ENCODE peak calls at places on chromosomes 13 and 19, in eight cellular contexts. A is effector CD8-positive, alpha-beta T cell; I is ELR; C is IMR-90; K is amniotic stem cell; G is activated naive CD8-positive, alpha-beta T cell treated with anti-CD3 and anti-CD28 coated beads, Interleukin-2, amount 50 U/mL, for 24 hours; M is pancreas; N is HTR-8/SVneo. Q is an unnamed sample.

GRCh38 chr13:32496574-32497160 is 41.9 kb downstream of the N4BP2L2 start:
- DNase-seq in A (no peak), I (no peak), C (no peak), K (no peak), G (no peak), M (no peak), N (no peak), Q (no peak)

GRCh38 chr19:37986048-37986750 is 79.2 kb downstream of the SIPA1L3 start:
- DNase-seq in A (no peak), I (no peak), C (no peak), K (no peak), G (no peak), M (no peak), N (no peak), Q (peak; percentile 74)

GRCh38 chr13:100088648-100089601 is at the start of gene PCCA:
- DNase-seq in A (peak; percentile 63), I (peak; percentile 96), C (peak; percentile 89), K (peak; percentile 78), G (peak; percentile 92), M (peak; percentile 96), N (peak; percentile 83), Q (peak; percentile 97)

GRCh38 chr13:61247149-61247936 is 168.3 kb downstream of the PCDH20 start:
- DNase-seq in A (no peak), I (no peak), C (no peak), K (no peak), G (no peak), M (no peak), N (no peak), Q (no peak)

GRCh38 chr19:4068058-4068966 is 1.6 kb upstream of the ZBTB7A start:
- DNase-seq in A (no peak), I (no peak), C (no peak), K (no peak), G (no peak), M (no peak), N (no peak), Q (no peak)

GRCh38 chr13:51221674-51222509 is at the start of gene FAM124A:
- DNase-seq in A (no peak), I (peak; percentile 45), C (peak; percentile 4), K (no peak), G (peak; percentile 56), M (peak; percentile 60), N (peak; percentile 22), Q (peak; percentile 54)

GRCh38 chr19:54475706-54476105 is 2.6 kb upstream of the CDC42EP5 start:
- DNase-seq in A (no peak), I (no peak), C (no peak), K (no peak), G (no peak), M (peak; percentile 40), N (no peak), Q (no peak)

GRCh38 chr19:2239771-2240770 is 3.4 kb downstream of the SF3A2 start:
- DNase-seq in A (peak; percentile 27), I (peak; percentile 51), C (peak; percentile 48), K (no peak), G (no peak), M (peak; percentile 23), N (no peak), Q (peak; percentile 28)

GRCh38 chr13:71677114-71677513 is 189.9 kb downstream of the DACH1 start:
- DNase-seq in A (no peak), I (no peak), C (no peak), K (no peak), G (no peak), M (no peak), N (no peak), Q (no peak)

GRCh38 chr13:38954844-38955243 is 35.8 kb downstream of the STOML3 start:
- DNase-seq in A (no peak), I (peak; percentile 5), C (no peak), K (no peak), G (no peak), M (no peak), N (no peak), Q (no peak)

GRCh38 chr13:98576215-98576945 is 527 bp downstream of the STK24 start:
- DNase-seq in A (peak; percentile 7), I (peak; percentile 52), C (no peak), K (no peak), G (peak; percentile 52), M (peak; percentile 64), N (no peak), Q (peak; percentile 75)

GRCh38 chr19:46133101-46133627 is 8.7 kb upstream of the IGFL3 start:
- DNase-seq in A (no peak), I (peak; percentile 37), C (peak; percentile 97), K (peak; percentile 1), G (no peak), M (peak; percentile 30), N (peak; percentile 41), Q (peak; percentile 36)

GRCh38 chr13:25943666-25944065 is 108.2 kb downstream of the SHISA2 start:
- DNase-seq in A (no peak), I (peak; percentile 12), C (no peak), K (no peak), G (no peak), M (no peak), N (no peak), Q (no peak)

GRCh38 chr13:111385182-111385857 is 64.9 kb downstream of the TEX29 start:
- DNase-seq in A (no peak), I (no peak), C (no peak), K (no peak), G (no peak), M (no peak), N (no peak), Q (no peak)